ENCODE peak calls at places on chromosome 21, in four cellular contexts. B is AG09309, A is left ventricle myocardium inferior, P is fibroblast of lung. T is an unnamed sample.

GRCh38 chr21:45539796-45540600 is 2.2 kb downstream of the SLC19A1 start:
- DNase-seq in B (no peak), A (peak), P (no peak), T (no peak)

GRCh38 chr21:44494956-44495355 is 39.6 kb downstream of the LRRC3 start:
- DNase-seq in B (no peak), A (no peak), P (no peak), T (no peak)

GRCh38 chr21:25818156-25818950 is 83.6 kb downstream of the GABPA start:
- DNase-seq in B (no peak), P (no peak), A (no peak), T (no peak)

GRCh38 chr21:27569831-27570230 is 602.9 kb upstream of the ADAMTS5 start:
- DNase-seq in B (no peak), P (no peak), A (no peak), T (no peak)

GRCh38 chr21:36478941-36479340 is 981 bp downstream of the CLDN14 start:
- DNase-seq in A (no peak), B (no peak), P (peak), T (no peak)

GRCh38 chr21:36186506-36187399 is 30.1 kb downstream of the DOP1B start:
- DNase-seq in A (peak), B (no peak), P (no peak), T (no peak)

GRCh38 chr21:46171585-46171984 is 12.7 kb downstream of the SPATC1L start:
- DNase-seq in B (no peak), A (no peak), P (no peak), T (no peak)

GRCh38 chr21:25578070-25578961 is 29.0 kb downstream of the MRPL39 start:
- DNase-seq in P (peak), A (no peak), B (no peak), T (no peak)

GRCh38 chr21:43794311-43794710 is 4.9 kb downstream of the RRP1 start:
- DNase-seq in B (no peak), P (no peak), A (no peak), T (no peak)

GRCh38 chr21:25895565-25896205 is 160.9 kb downstream of the GABPA start:
- DNase-seq in B (peak), A (no peak), P (peak), T (no peak)

GRCh38 chr21:45876381-45877159 is 105.0 kb upstream of the COL6A1 start:
- DNase-seq in A (no peak), B (no peak), P (no peak), T (no peak)

GRCh38 chr21:46122758-46123683 is 25.1 kb downstream of the COL6A2 start:
- DNase-seq in B (no peak), A (peak), P (no peak), T (no peak)

GRCh38 chr21:14917762-14918161 is 147.0 kb downstream of the NRIP1 start:
- DNase-seq in B (no peak), P (no peak), A (no peak), T (no peak)

GRCh38 chr21:45593162-45594022 is 50.1 kb upstream of the PCBP3 start:
- DNase-seq in A (no peak), B (no peak), P (no peak), T (no peak)

GRCh38 chr21:45886610-45887026 is 95.0 kb upstream of the COL6A1 start:
- DNase-seq in P (no peak), A (no peak), B (no peak), T (no peak)

GRCh38 chr21:46219591-46220239 is 8.9 kb downstream of the LSS start:
- DNase-seq in P (no peak), A (peak), B (no peak), T (no peak)

GRCh38 chr21:39454949-39455668 is 3.3 kb downstream of the SH3BGR start:
- DNase-seq in B (no peak), P (no peak), A (no peak), T (no peak)

GRCh38 chr21:39453571-39454179 is 1.9 kb downstream of the SH3BGR start:
- DNase-seq in B (no peak), P (no peak), A (no peak), T (no peak)

GRCh38 chr21:39451332-39452206 is at the start of gene SH3BGR:
- DNase-seq in P (peak), A (peak), B (no peak), T (no peak)

GRCh38 chr21:39452965-39453332 is 1.2 kb downstream of the SH3BGR start:
- DNase-seq in A (no peak), B (no peak), P (no peak), T (no peak)

GRCh38 chr21:39452207-39452964 is 616 bp downstream of the SH3BGR start:
- DNase-seq in P (peak), B (no peak), A (no peak), T (peak)
- H3K4me3 ChIP-seq in P (peak), B (no peak), A (peak), T (no peak)

DNA sequence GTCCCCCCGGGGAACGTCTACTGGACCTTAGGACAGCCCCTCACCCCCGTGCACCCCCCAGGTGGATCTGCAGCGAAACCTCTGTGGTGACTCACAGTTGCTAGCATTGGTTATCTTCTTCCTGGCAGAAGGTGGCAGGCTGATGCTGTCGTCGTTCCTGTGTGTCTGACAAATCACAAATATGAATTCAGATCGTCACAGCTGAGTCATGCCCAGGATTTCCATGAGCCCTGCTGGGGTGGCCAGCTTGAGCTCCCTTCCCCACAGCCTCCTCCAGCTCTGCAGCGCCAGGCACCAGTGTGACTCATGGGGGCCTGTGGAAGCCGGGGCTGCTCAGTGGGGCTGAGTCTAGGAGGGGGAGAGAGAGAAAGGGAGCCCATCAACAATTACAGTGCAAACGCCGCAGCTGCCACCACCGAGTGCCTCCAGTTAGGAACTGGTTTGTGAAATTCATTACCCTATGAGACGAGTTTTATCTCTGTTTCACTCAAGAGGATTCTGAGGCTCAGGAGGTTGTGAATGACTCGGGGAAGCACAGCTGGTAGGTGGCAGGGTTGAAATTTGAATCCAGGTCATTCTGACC is 197.9 kb downstream of the DYRK1A start:
- DNase-seq in P (peak), B (peak), A (peak), T (peak)
- TF ChIP-seq CTCF in P (no peak), B (peak), A (no peak), T (peak)

GRCh38 chr21:29124645-29125044 is 5.8 kb upstream of the MAP3K7CL start:
- DNase-seq in B (no peak), A (no peak), P (no peak), T (no peak)

GRCh38 chr21:29121759-29122158 is 8.7 kb upstream of the MAP3K7CL start:
- DNase-seq in A (no peak), B (no peak), P (no peak), T (no peak)

GRCh38 chr21:29125979-29126378 is 4.5 kb upstream of the MAP3K7CL start:
- DNase-seq in B (no peak), P (no peak), A (no peak), T (no peak)

GRCh38 chr21:29130234-29130993 is at the start of gene MAP3K7CL:
- DNase-seq in B (peak), P (peak), A (peak), T (peak)

DNA sequence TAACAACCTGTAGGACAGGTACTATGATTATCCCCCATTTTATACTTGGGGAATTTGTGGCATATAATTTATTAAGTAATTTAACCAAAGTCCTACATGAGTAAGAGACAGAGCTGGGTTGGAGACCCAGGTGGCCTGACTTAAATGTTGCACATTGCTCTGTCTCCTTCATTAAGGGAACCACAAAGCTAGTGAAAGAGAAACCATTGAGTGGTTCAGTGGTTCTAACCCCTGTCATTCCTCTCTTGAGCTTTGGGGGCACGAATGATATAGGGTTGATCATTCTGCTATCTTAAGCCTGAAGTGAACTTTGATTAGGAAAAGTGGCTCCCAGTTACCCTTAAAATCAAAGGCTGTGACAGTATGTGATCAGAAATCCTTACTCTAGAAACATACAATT is 5.2 kb upstream of the MAP3K7CL start:
- DNase-seq in A (no peak), P (no peak), B (no peak), T (no peak)
- H3K4me3 ChIP-seq in A (no peak), P (no peak), B (no peak), T (no peak)

DNA sequence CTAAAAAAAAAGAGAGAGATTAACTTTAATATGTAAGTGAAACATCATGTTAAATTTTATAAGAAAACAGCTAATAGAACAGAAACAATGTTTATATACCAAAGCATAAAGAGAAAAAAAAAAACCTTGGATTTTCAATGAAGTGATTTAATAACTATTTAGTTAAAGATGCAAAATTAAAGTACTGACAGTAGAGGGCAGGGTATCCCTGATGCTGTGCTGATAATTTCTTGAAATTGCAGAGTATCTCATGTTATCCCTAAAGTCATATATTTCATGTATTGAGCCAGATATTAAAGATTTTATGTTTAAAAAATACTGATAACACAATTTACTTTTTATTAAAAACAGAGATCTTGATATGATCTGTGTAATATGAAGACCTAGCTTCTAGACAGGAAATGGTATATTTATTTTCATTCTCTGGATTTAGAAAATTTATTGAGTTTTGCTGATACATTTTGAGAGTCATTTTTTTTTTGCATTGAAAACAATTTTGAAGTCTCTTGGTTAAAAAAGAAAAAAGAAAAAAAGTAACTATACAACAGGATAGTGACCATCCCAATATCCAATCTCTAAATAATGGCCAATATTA is 273.2 kb downstream of the USP25 start:
- DNase-seq in A (no peak), B (peak), P (peak), T (no peak)
- TF ChIP-seq CTCF in A (peak), B (peak), P (peak), T (peak)

GRCh38 chr21:33537212-33537611 is 4.7 kb downstream of the GART start:
- DNase-seq in P (no peak), A (no peak), B (no peak), T (no peak)

GRCh38 chr21:33541756-33542639 is at the start of gene GART:
- DNase-seq in A (peak), B (no peak), P (peak), T (no peak)

GRCh38 chr21:33541105-33541711 is 709 bp downstream of the GART start:
- DNase-seq in P (peak), B (no peak), A (no peak), T (no peak)

GRCh38 chr21:33540711-33541104 is 1.2 kb downstream of the GART start:
- DNase-seq in A (no peak), B (no peak), P (no peak), T (no peak)

GRCh38 chr21:33539612-33540011 is 2.3 kb downstream of the GART start:
- DNase-seq in P (peak), A (no peak), B (no peak), T (no peak)
- H3K4me3 ChIP-seq in P (no peak), A (no peak), B (no peak), T (no peak)

GRCh38 chr21:42189860-42190491 is 29.0 kb upstream of the ABCG1 start:
- DNase-seq in A (no peak), P (no peak), B (no peak), T (no peak)

GRCh38 chr21:42191978-42192595 is 26.9 kb upstream of the ABCG1 start:
- DNase-seq in A (no peak), B (no peak), P (peak), T (no peak)

GRCh38 chr21:42191064-42191463 is 27.9 kb upstream of the ABCG1 start:
- DNase-seq in P (no peak), B (no peak), A (no peak), T (no peak)

GRCh38 chr21:42188663-42189062 is 30.3 kb upstream of the ABCG1 start:
- DNase-seq in P (no peak), A (no peak), B (no peak), T (no peak)

GRCh38 chr21:42190492-42190875 is 28.5 kb upstream of the ABCG1 start:
- DNase-seq in B (no peak), P (no peak), A (no peak), T (no peak)
- TF ChIP-seq CTCF in B (no peak), P (no peak), A (no peak), T (no peak)

GRCh38 chr21:37631319-37632117 is 264.9 kb downstream of the DYRK1A start:
- DNase-seq in A (no peak), P (no peak), B (no peak), T (no peak)
- H3K4me3 ChIP-seq in A (no peak), P (no peak), B (no peak), T (no peak)

DNA sequence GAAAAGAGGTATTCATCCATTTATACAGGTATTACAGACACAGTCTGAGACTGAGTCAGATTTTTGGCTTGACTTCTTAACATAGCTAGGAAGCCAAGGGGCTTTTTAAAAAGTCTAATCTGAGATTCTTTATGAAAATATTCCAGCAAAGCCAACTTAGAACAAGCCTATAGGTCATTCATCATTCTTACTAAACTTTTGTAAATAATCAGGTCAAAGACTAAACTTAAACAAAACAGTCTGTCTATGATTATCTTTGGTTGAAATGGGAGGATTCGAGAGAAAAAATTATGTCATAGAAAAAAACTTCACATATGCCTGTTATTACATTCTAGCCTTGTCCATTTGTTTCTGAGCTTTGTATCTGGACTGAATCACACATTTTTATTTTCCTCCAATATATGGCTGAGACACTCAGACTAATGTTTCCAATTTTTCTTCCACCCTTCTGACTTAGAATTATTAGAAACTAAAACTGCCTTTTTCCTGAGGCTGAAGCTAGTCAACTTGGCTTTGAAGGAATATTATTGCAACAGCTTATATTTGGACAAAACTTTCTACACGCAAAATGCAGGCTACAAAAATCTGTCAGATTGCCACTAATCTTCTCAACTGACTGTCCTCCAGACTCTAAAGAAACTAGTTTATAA is 83.4 kb downstream of the ETS2 start:
- DNase-seq in A (no peak), B (no peak), P (peak), T (no peak)
- TF ChIP-seq CTCF in A (no peak), B (no peak), P (no peak), T (no peak)

T was measured in BJ.